ENCODE peak calls at places on chromosomes 12 and 14, in five cellular contexts. U, M, J, P and Y are unnamed samples.
A peak's percentile ranks its signal among the peaks of the same experiment; 100 is the strongest.

GRCh38 chr12:124115976-124116690 is 143.1 kb downstream of the ZNF664 start:
- DNase-seq in U (no peak), M (no peak), J (no peak), P (no peak), Y (no peak)

GRCh38 chr12:114697246-114697716 is 13.3 kb upstream of the TBX3 start:
- DNase-seq in U (no peak), M (no peak), J (no peak), P (no peak), Y (no peak)

GRCh38 chr12:57182918-57183575 is 33.5 kb upstream of the NXPH4 start:
- DNase-seq in U (peak; percentile 18), M (peak; percentile 82), J (peak; percentile 6), P (peak; percentile 59), Y (no peak)

GRCh38 chr12:7142057-7142644 is 12.0 kb downstream of the CLSTN3 start:
- DNase-seq in U (no peak), M (peak; percentile 69), J (peak; percentile 4), P (peak; percentile 39), Y (no peak)

GRCh38 chr12:42332301-42332894 is 6.4 kb downstream of the PPHLN1 start:
- DNase-seq in U (peak; percentile 27), M (peak; percentile 66), J (no peak), P (peak; percentile 51), Y (no peak)

GRCh38 chr12:119115296-119115905 is 63.3 kb upstream of the HSPB8 start:
- DNase-seq in U (peak; percentile 22), M (peak; percentile 7), J (no peak), P (peak; percentile 31), Y (no peak)

GRCh38 chr14:34227834-34228662 is 234.0 kb downstream of the SPTSSA start:
- DNase-seq in U (peak; percentile 33), M (peak; percentile 83), J (peak; percentile 9), P (peak; percentile 44), Y (no peak)

GRCh38 chr14:34912182-34912581 is 37.0 kb upstream of the BAZ1A start:
- DNase-seq in U (no peak), M (no peak), J (no peak), P (no peak), Y (no peak)

GRCh38 chr12:7642876-7643309 is 22.8 kb downstream of the APOBEC1 start:
- DNase-seq in U (no peak), M (peak; percentile 50), J (no peak), P (no peak), Y (no peak)

GRCh38 chr12:89745286-89745685 is 36.6 kb upstream of the ATP2B1 start:
- DNase-seq in U (no peak), M (no peak), J (no peak), P (no peak), Y (no peak)

GRCh38 chr14:106802413-106803364 is 1276.3 kb downstream of the TMEM121 start:
- DNase-seq in U (no peak), M (no peak), J (no peak), P (no peak), Y (no peak)

GRCh38 chr12:51103977-51104376 is 20.6 kb upstream of the CSRNP2 start:
- DNase-seq in U (no peak), M (no peak), J (no peak), P (no peak), Y (no peak)

GRCh38 chr14:62689741-62690140 is 355.5 kb downstream of the KCNH5 start:
- DNase-seq in U (no peak), M (no peak), J (no peak), P (no peak), Y (no peak)

GRCh38 chr12:120584343-120585149 is 3.3 kb upstream of the POP5 start:
- DNase-seq in U (no peak), M (peak; percentile 58), J (no peak), P (no peak), Y (no peak)
- TF ChIP-seq CTCF in U (peak; percentile 13), M (peak; percentile 18), J (peak; percentile 43), P (peak; percentile 39), Y (peak; percentile 32)

DNA sequence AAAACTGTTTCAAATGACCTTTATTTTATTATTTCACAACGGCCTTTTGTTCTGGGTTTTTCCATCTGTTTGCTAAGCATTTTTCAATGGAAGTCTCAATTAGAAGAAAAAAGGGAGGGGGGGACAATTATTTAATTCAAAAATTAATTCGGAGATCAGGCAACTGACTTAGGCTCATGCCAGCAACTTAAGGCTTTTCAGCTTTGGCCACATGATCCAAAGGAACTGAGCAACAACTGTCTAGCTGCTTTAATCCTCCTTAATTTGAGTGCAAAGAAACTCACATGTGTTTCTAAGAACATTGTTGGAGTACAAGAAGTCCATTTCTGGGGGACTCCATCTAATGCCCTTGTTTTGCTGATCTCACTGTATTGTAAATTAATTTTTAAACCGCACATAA is 188.0 kb downstream of the EXOC5 start:
- DNase-seq in U (no peak), M (no peak), J (peak; percentile 98), P (no peak), Y (no peak)
- H3K4me3 ChIP-seq in U (no peak overlapping the region), M (no peak overlapping the region), J (no peak overlapping the region), P (no peak overlapping the region), Y (no peak overlapping the region)

GRCh38 chr12:77723308-77723707 is 107.4 kb upstream of the NAV3 start:
- DNase-seq in U (no peak), M (no peak), J (no peak), P (no peak), Y (no peak)

GRCh38 chr12:77727442-77728001 is 103.2 kb upstream of the NAV3 start:
- DNase-seq in U (no peak), M (no peak), J (no peak), P (no peak), Y (no peak)

GRCh38 chr12:77725611-77726010 is 105.1 kb upstream of the NAV3 start:
- DNase-seq in U (peak; percentile 31), M (peak; percentile 43), J (peak; percentile 13), P (peak; percentile 67), Y (peak; percentile 70)

GRCh38 chr12:77728018-77728417 is 102.7 kb upstream of the NAV3 start:
- DNase-seq in U (no peak), M (no peak), J (peak; percentile 25), P (no peak), Y (no peak)

DNA sequence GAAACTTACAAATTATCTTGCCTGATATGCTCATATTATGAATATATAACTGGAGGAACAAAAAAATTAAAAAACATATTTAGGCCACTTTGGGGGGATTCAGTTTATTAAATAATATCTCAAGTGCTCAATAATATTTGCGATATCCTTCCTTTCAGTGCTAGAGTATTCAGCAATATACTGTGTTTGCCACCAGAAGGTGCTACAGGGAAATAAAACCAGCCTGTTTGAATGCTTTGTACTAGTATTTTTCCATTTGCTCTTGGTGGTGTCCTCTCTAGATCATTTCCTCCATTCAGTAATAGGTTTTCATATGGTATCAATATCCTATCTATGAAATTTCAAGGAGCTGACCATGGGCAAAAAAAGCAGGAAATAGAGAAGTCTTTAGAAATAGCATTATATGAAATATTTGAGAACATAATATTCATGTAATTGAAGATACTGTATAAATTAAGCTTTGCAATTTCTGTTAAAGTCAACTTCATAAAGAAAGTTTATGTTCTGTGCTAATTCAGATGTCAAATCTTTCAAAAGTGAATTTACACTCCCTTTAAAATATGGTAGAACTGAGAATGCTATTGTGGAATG is 106.2 kb upstream of the NAV3 start:
- DNase-seq in U (peak; percentile 33), M (peak; percentile 61), J (no peak), P (peak; percentile 45), Y (no peak)
- TF ChIP-seq CTCF in U (peak; percentile 62), M (peak; percentile 47), J (peak; percentile 76), P (peak; percentile 69), Y (peak; percentile 61)

GRCh38 chr12:94147377-94147990 is 893 bp upstream of the PLXNC1 start:
- DNase-seq in U (no peak), M (no peak), J (no peak), P (no peak), Y (no peak)
- H3K4me3 ChIP-seq in U (peak overlapping the region; percentile 40), M (peak overlapping the region; percentile 58), J (peak overlapping the region; percentile 40), P (no peak overlapping the region), Y (peak overlapping the region; percentile 56)

GRCh38 chr12:112782250-112782649 is 9.3 kb upstream of the RPH3A start:
- DNase-seq in U (no peak), M (no peak), J (no peak), P (no peak), Y (no peak)

GRCh38 chr12:112792306-112792705 is 758 bp downstream of the RPH3A start:
- DNase-seq in U (no peak), M (no peak), J (no peak), P (no peak), Y (no peak)

GRCh38 chr12:112792743-112793142 is 1.2 kb downstream of the RPH3A start:
- DNase-seq in U (no peak), M (no peak), J (no peak), P (no peak), Y (no peak)

GRCh38 chr12:112782921-112783320 is 8.6 kb upstream of the RPH3A start:
- DNase-seq in U (no peak), M (no peak), J (no peak), P (no peak), Y (no peak)

DNA sequence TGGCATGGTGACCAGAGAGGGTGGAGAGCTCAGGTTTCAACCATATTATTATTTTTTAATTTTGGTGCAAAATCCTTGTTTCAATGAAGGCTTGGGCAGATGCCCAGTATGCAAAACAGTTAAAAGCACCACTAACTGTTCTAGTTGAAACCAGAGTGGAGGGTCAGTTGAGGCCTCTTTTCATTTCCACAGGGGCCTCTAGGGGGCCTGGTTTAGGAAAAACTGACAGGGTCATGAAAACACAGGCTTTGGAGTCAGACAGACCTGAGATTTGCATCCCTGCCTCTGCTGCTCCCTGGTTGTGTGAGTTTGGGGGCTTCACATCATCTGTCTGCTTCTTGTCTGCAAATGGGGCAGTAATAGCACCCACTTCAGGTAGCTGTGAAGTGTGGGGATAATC is 3.3 kb upstream of the RPH3A start:
- DNase-seq in U (no peak), M (no peak), J (no peak), P (no peak), Y (no peak)
- TF ChIP-seq CTCF in U (no peak), M (no peak), J (no peak), P (no peak), Y (no peak)

GRCh38 chr12:12926571-12927071 is 25.3 kb downstream of the GPRC5D start:
- DNase-seq in U (no peak), M (peak; percentile 58), J (no peak), P (no peak), Y (no peak)
- H3K4me3 ChIP-seq in U (no peak overlapping the region), M (no peak overlapping the region), J (no peak overlapping the region), P (no peak overlapping the region), Y (no peak overlapping the region)